ENCODE peak calls at places on chromosomes 4 and X, in seven cellular contexts. I is stimulated activated CD4-positive, alpha-beta T cell treated with anti-CD3 and anti-CD28 coated beads, Interleukin-4, amount 100 ng/mL, for 48 hours; A is T-cell; P is memory B cell; F is activated CD8-positive, alpha-beta memory T cell treated with anti-CD3 and anti-CD28 coated beads for 4 hours; M is AG04450; J is ureter. N is an unnamed sample.
A peak's percentile ranks its signal among the peaks of the same experiment; 100 is the strongest.

GRCh38 chrX:69016220-69016941 is 148.9 kb downstream of the PJA1 start:
- DNase-seq in I (no peak), A (no peak), P (no peak), F (no peak), M (no peak), J (no peak), N (peak; percentile 32)

GRCh38 chrX:73448379-73448778 is 1.5 kb downstream of the CDX4 start:
- DNase-seq in I (no peak), A (no peak), P (no peak), F (no peak), M (no peak), J (no peak), N (peak; percentile 29)

GRCh38 chr4:61638600-61638999 is 438.5 kb downstream of the ADGRL3 start:
- DNase-seq in I (no peak), A (no peak), P (no peak), F (no peak), M (peak; percentile 67), J (no peak), N (no peak)

GRCh38 chrX:16113978-16114554 is 9.3 kb upstream of the GRPR start:
- DNase-seq in I (no peak), A (no peak), P (no peak), F (no peak), M (no peak), J (no peak), N (no peak)

GRCh38 chr4:1192091-1192492 is 19.7 kb upstream of the SPON2 start:
- DNase-seq in I (no peak), A (no peak), P (no peak), F (no peak), M (peak; percentile 95), J (peak; percentile 92), N (no peak)

GRCh38 chrX:129654652-129655546 is at the start of gene APLN:
- DNase-seq in I (no peak), A (no peak), P (no peak), F (no peak), M (no peak), J (peak; percentile 54), N (peak; percentile 86)

GRCh38 chr4:55397521-55398321 is 2.0 kb downstream of the TMEM165 start:
- DNase-seq in I (no peak), A (no peak), P (no peak), F (no peak), M (no peak), J (no peak), N (no peak)

GRCh38 chr4:41132055-41132683 is 82.2 kb downstream of the APBB2 start:
- DNase-seq in I (no peak), A (no peak), P (no peak), F (no peak), M (no peak), J (peak; percentile 49), N (no peak)

GRCh38 chrX:55521687-55522086 is 32.0 kb upstream of the USP51 start:
- DNase-seq in I (no peak), A (no peak), P (no peak), F (no peak), M (no peak), J (no peak), N (no peak)

GRCh38 chr4:144647095-144647959 is 1.4 kb downstream of the HHIP start:
- DNase-seq in I (no peak), A (no peak), P (no peak), F (no peak), M (no peak), J (no peak), N (peak; percentile 59)

GRCh38 chr4:54902261-54902660 is 223.1 kb downstream of the KDR start:
- DNase-seq in I (no peak), A (no peak), P (no peak), F (no peak), M (no peak), J (no peak), N (no peak)

GRCh38 chr4:87804871-87805270 is 5.5 kb downstream of the IBSP start:
- DNase-seq in I (no peak), A (no peak), P (no peak), F (no peak), M (no peak), J (no peak), N (no peak)

GRCh38 chr4:112759313-112759712 is 122.4 kb downstream of the LARP7 start:
- DNase-seq in I (no peak), A (no peak), P (no peak), F (no peak), M (no peak), J (no peak), N (peak; percentile 73)

GRCh38 chr4:7817877-7818675 is 121.6 kb downstream of the AFAP1 start:
- DNase-seq in I (no peak), A (no peak), P (no peak), F (no peak), M (no peak), J (no peak), N (no peak)

GRCh38 chr4:94595880-94596483 is 144.2 kb downstream of the PDLIM5 start:
- DNase-seq in I (no peak), A (no peak), P (no peak), F (no peak), M (peak; percentile 37), J (no peak), N (peak; percentile 13)

GRCh38 chr4:68368566-68369473 is 18.9 kb upstream of the YTHDC1 start:
- DNase-seq in I (no peak), A (no peak), P (no peak), F (no peak), M (no peak), J (no peak), N (no peak)

GRCh38 chrX:34555481-34555880 is 101.6 kb downstream of the TMEM47 start:
- DNase-seq in I (no peak), A (no peak), P (no peak), F (no peak), M (no peak), J (no peak), N (no peak)

GRCh38 chr4:100023800-100024199 is 73.7 kb upstream of the H2AZ1 start:
- DNase-seq in I (no peak), A (no peak), P (no peak), F (no peak), M (no peak), J (no peak), N (no peak)

GRCh38 chr4:89344571-89344970 is 37.0 kb upstream of the GPRIN3 start:
- DNase-seq in I (no peak), A (no peak), P (no peak), F (no peak), M (no peak), J (no peak), N (no peak)

GRCh38 chrX:3697220-3697684 is 16.2 kb downstream of the PRKX start:
- DNase-seq in I (no peak), A (no peak), P (no peak), F (no peak), M (no peak), J (no peak), N (no peak)

GRCh38 chr4:20831746-20832145 is 131.5 kb downstream of the PACRGL start:
- DNase-seq in I (no peak), A (no peak), P (no peak), F (no peak), M (no peak), J (no peak), N (no peak)

GRCh38 chr4:6391186-6391851 is 81.1 kb downstream of the PPP2R2C start:
- DNase-seq in I (no peak), A (no peak), P (no peak), F (no peak), M (no peak), J (no peak), N (no peak)

N was measured in H7.